ENCODE peak calls at places on chromosomes 7 and 10, in four cellular contexts. Y, F, L and U are unnamed samples.

GRCh38 chr7:22696672-22697071 is 30.3 kb upstream of the IL6 start:
- DNase-seq in Y (no peak), F (no peak), L (no peak), U (no peak)

GRCh38 chr7:21128418-21128817 is 299.5 kb upstream of the SP4 start:
- DNase-seq in Y (peak), F (no peak), L (no peak), U (no peak)

GRCh38 chr10:983401-983800 is 4.8 kb upstream of the GTPBP4 start:
- DNase-seq in Y (no peak), F (no peak), L (no peak), U (no peak)

GRCh38 chr7:127844707-127845331 is 186.4 kb downstream of the LRRC4 start:
- DNase-seq in Y (peak), F (no peak), L (no peak), U (peak)

GRCh38 chr7:94476251-94476840 is 33.3 kb upstream of the CASD1 start:
- DNase-seq in Y (no peak), F (no peak), L (no peak), U (no peak)

GRCh38 chr7:78443811-78444210 is 645.2 kb downstream of the PHTF2 start:
- DNase-seq in Y (no peak), F (no peak), L (no peak), U (no peak)

GRCh38 chr10:120460776-120461175 is 3.7 kb downstream of the PLPP4 start:
- DNase-seq in Y (no peak), F (no peak), L (no peak), U (no peak)

GRCh38 chr7:150830957-150831356 is 21.4 kb upstream of the AOC1 start:
- DNase-seq in Y (no peak), F (no peak), L (no peak), U (no peak)

GRCh38 chr10:36094091-36094490 is 452.0 kb upstream of the FZD8 start:
- DNase-seq in Y (no peak), F (no peak), L (no peak), U (no peak)

GRCh38 chr7:108109216-108109908 is 20.8 kb downstream of the LAMB4 start:
- DNase-seq in Y (peak), F (no peak), L (no peak), U (peak)

GRCh38 chr7:30531286-30531685 is 26.7 kb upstream of the GGCT start:
- DNase-seq in Y (no peak), F (no peak), L (no peak), U (no peak)

GRCh38 chr10:32982911-32983310 is 24.9 kb upstream of the ITGB1 start:
- DNase-seq in Y (no peak), F (no peak), L (no peak), U (no peak)

GRCh38 chr7:144818516-144818915 is 17.3 kb downstream of the TPK1 start:
- DNase-seq in Y (no peak), F (no peak), L (no peak), U (no peak)

GRCh38 chr10:63829573-63830149 is 308.5 kb downstream of the REEP3 start:
- DNase-seq in Y (no peak), F (no peak), L (no peak), U (no peak)

GRCh38 chr10:126090911-126091728 is 194.8 kb downstream of the FANK1 start:
- DNase-seq in Y (no peak), F (no peak), L (no peak), U (no peak)

GRCh38 chr7:42262907-42263466 is 26.0 kb upstream of the GLI3 start:
- DNase-seq in Y (no peak), F (no peak), L (no peak), U (no peak)

GRCh38 chr7:29135851-29136250 is 10.5 kb downstream of the CPVL start:
- DNase-seq in Y (no peak), F (no peak), L (no peak), U (no peak)

GRCh38 chr7:151699147-151699546 is 177.8 kb downstream of the PRKAG2 start:
- DNase-seq in Y (no peak), F (no peak), L (no peak), U (no peak)

GRCh38 chr7:47358357-47358756 is 223.6 kb downstream of the TNS3 start:
- DNase-seq in Y (no peak), F (no peak), L (no peak), U (no peak)

GRCh38 chr10:71204746-71205145 is 7.6 kb upstream of the UNC5B start:
- DNase-seq in Y (no peak), F (no peak), L (no peak), U (no peak)